ENCODE peak calls at places on chromosomes 12 and 14, in eight cellular contexts. One of them, this sample, is unnamed.

GRCh38 chr12:49451468-49452259 is 84.4 kb downstream of the SPATS2 start:
- DNase-seq in SK-N-SH: no peak
- DNase-seq in testis: no peak
- DNase-seq in A549: no peak
- DNase-seq in IMR-90: no peak
- DNase-seq in heart left ventricle: no peak
- DNase-seq in pancreas: no peak
- DNase-seq in body of pancreas: no peak
- DNase-seq in this sample: no peak

GRCh38 chr14:20403521-20403920 is 9.8 kb downstream of the TEP1 start:
- DNase-seq in SK-N-SH: no peak
- DNase-seq in body of pancreas: no peak
- DNase-seq in heart left ventricle: no peak
- DNase-seq in testis: no peak
- DNase-seq in pancreas: no peak
- DNase-seq in A549: no peak
- DNase-seq in IMR-90: no peak
- DNase-seq in this sample: no peak

GRCh38 chr12:94172973-94173372 is 24.6 kb downstream of the PLXNC1 start:
- DNase-seq in pancreas: no peak
- DNase-seq in heart left ventricle: no peak
- DNase-seq in SK-N-SH: no peak
- DNase-seq in body of pancreas: peak; percentile 73
- DNase-seq in IMR-90: peak; percentile 99
- DNase-seq in testis: peak; percentile 22
- DNase-seq in A549: no peak
- DNase-seq in this sample: no peak

GRCh38 chr12:29743801-29744200 is 39.9 kb downstream of the TMTC1 start:
- DNase-seq in SK-N-SH: no peak
- DNase-seq in pancreas: no peak
- DNase-seq in testis: no peak
- DNase-seq in A549: no peak
- DNase-seq in IMR-90: peak; percentile 93
- DNase-seq in body of pancreas: no peak
- DNase-seq in heart left ventricle: no peak
- DNase-seq in this sample: peak; percentile 22

GRCh38 chr14:88554458-88555286 is at the start of gene PTPN21:
- DNase-seq in body of pancreas: peak; percentile 77
- DNase-seq in pancreas: peak; percentile 79
- DNase-seq in A549: peak; percentile 62
- DNase-seq in testis: peak; percentile 86
- DNase-seq in IMR-90: peak; percentile 64
- DNase-seq in SK-N-SH: peak; percentile 94
- DNase-seq in heart left ventricle: peak; percentile 87
- DNase-seq in this sample: peak; percentile 72

GRCh38 chr14:100406505-100407131 is 83.5 kb downstream of the SLC25A47 start:
- DNase-seq in testis: no peak
- DNase-seq in pancreas: peak; percentile 67
- DNase-seq in IMR-90: peak; percentile 32
- DNase-seq in SK-N-SH: no peak
- DNase-seq in A549: no peak
- DNase-seq in body of pancreas: peak; percentile 70
- DNase-seq in heart left ventricle: no peak
- DNase-seq in this sample: no peak

GRCh38 chr12:57110189-57111045 is 745 bp downstream of the STAT6 start:
- DNase-seq in testis: peak; percentile 86
- DNase-seq in SK-N-SH: peak; percentile 15
- DNase-seq in heart left ventricle: peak; percentile 74
- DNase-seq in pancreas: peak; percentile 38
- DNase-seq in body of pancreas: peak; percentile 59
- DNase-seq in A549: peak; percentile 64
- DNase-seq in IMR-90: peak; percentile 37
- DNase-seq in this sample: no peak

GRCh38 chr14:68950111-68950510 is 29.0 kb downstream of the ACTN1 start:
- DNase-seq in heart left ventricle: peak; percentile 16
- DNase-seq in pancreas: no peak
- DNase-seq in testis: no peak
- DNase-seq in SK-N-SH: no peak
- DNase-seq in IMR-90: peak; percentile 44
- DNase-seq in A549: no peak
- DNase-seq in body of pancreas: no peak
- DNase-seq in this sample: no peak

GRCh38 chr12:80056845-80057244 is 42.5 kb upstream of the OTOGL start:
- DNase-seq in pancreas: peak; percentile 69
- DNase-seq in body of pancreas: peak; percentile 85
- DNase-seq in IMR-90: no peak
- DNase-seq in heart left ventricle: peak; percentile 26
- DNase-seq in SK-N-SH: no peak
- DNase-seq in testis: peak; percentile 21
- DNase-seq in A549: no peak
- DNase-seq in this sample: no peak

GRCh38 chr14:77059276-77059934 is 30.9 kb upstream of the IRF2BPL start:
- DNase-seq in testis: peak; percentile 51
- DNase-seq in A549: peak; percentile 51
- DNase-seq in body of pancreas: peak; percentile 63
- DNase-seq in pancreas: no peak
- DNase-seq in SK-N-SH: no peak
- DNase-seq in IMR-90: peak; percentile 91
- DNase-seq in heart left ventricle: no peak
- DNase-seq in this sample: peak; percentile 95

GRCh38 chr12:98227162-98227561 is 288.2 kb upstream of the TMPO start:
- DNase-seq in pancreas: no peak
- DNase-seq in SK-N-SH: peak; percentile 5
- DNase-seq in IMR-90: peak; percentile 21
- DNase-seq in testis: peak; percentile 24
- DNase-seq in body of pancreas: no peak
- DNase-seq in heart left ventricle: no peak
- DNase-seq in A549: no peak
- DNase-seq in this sample: no peak

GRCh38 chr12:113082486-113083148 is 26.1 kb downstream of the DTX1 start:
- DNase-seq in body of pancreas: no peak
- DNase-seq in A549: no peak
- DNase-seq in testis: peak; percentile 75
- DNase-seq in IMR-90: no peak
- DNase-seq in SK-N-SH: no peak
- DNase-seq in heart left ventricle: no peak
- DNase-seq in pancreas: no peak
- DNase-seq in this sample: no peak

GRCh38 chr12:57204454-57204853 is 12.1 kb upstream of the NXPH4 start:
- DNase-seq in pancreas: no peak
- DNase-seq in SK-N-SH: no peak
- DNase-seq in body of pancreas: no peak
- DNase-seq in heart left ventricle: no peak
- DNase-seq in testis: no peak
- DNase-seq in A549: no peak
- DNase-seq in IMR-90: no peak
- DNase-seq in this sample: no peak

DNA sequence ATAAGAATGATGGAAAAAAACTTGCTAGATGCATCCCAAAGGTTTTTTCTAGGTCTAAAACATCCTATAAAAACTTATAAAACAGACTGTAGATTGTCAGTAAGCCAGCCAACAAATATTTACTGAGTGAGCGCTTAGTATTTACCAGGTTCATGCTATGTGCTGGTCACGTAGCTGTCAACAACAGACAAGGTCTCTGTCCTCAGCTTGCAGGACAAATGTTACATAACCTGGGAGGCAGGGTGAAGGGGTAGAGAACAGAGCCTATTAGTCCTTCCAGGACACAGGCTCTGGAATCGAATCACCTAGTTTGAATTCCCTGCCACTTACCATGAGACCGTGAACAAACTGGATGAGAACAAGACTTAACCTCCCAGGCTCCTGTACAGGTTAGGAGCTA is 6.4 kb downstream of the NFYB start:
- DNase-seq in A549: no peak
- DNase-seq in body of pancreas: no peak
- DNase-seq in testis: no peak
- DNase-seq in SK-N-SH: no peak
- DNase-seq in pancreas: no peak
- DNase-seq in IMR-90: no peak
- DNase-seq in heart left ventricle: no peak
- DNase-seq in this sample: no peak
- H3K4me1 ChIP-seq in A549: peaks cover 68% of the 10 kb centered on the region
- H3K4me1 ChIP-seq in body of pancreas: peaks cover 41% of the 10 kb centered on the region
- H3K4me1 ChIP-seq in testis: peaks cover 7% of the 10 kb centered on the region
- H3K4me1 ChIP-seq in SK-N-SH: peaks cover 32% of the 10 kb centered on the region
- H3K4me1 ChIP-seq in pancreas: peaks cover 11% of the 10 kb centered on the region
- H3K4me1 ChIP-seq in IMR-90: peaks cover 25% of the 10 kb centered on the region
- H3K4me1 ChIP-seq in heart left ventricle: peaks cover 67% of the 10 kb centered on the region
- H3K4me1 ChIP-seq in this sample: peaks cover 17% of the 10 kb centered on the region

DNA sequence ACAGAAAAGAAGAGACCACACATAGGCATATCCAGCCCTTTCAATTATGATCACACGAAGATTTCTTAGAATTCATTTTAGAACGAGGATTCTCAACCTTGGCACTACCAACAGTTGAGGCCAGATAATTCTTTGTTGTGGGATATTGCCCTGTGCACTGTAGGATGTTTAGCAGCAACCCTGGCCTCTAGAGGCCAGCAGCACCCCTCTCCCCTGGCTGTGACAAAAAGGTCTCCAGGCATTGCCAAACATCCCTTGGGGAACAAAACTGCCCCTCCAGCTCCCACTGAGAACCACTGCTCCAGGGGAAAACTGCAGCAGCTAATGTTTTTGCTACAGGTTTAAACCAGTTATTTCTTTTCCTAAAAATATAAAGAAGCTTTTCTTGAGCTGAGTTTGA is 7.1 kb downstream of the NT5DC3 start:
- DNase-seq in body of pancreas: no peak
- DNase-seq in pancreas: no peak
- DNase-seq in SK-N-SH: no peak
- DNase-seq in A549: no peak
- DNase-seq in heart left ventricle: no peak
- DNase-seq in IMR-90: no peak
- DNase-seq in testis: no peak
- DNase-seq in this sample: no peak
- TF ChIP-seq CTCF in body of pancreas: no peak
- TF ChIP-seq CTCF in pancreas: no peak
- TF ChIP-seq CTCF in SK-N-SH: no peak
- TF ChIP-seq CTCF in A549: no peak
- TF ChIP-seq CTCF in heart left ventricle: no peak
- TF ChIP-seq CTCF in IMR-90: no peak
- TF ChIP-seq CTCF in testis: no peak
- TF ChIP-seq CTCF in this sample: peak; percentile 8

GRCh38 chr12:111434049-111434448 is 28.3 kb downstream of the SH2B3 start:
- DNase-seq in body of pancreas: no peak
- DNase-seq in IMR-90: peak; percentile 44
- DNase-seq in pancreas: no peak
- DNase-seq in A549: no peak
- DNase-seq in SK-N-SH: no peak
- DNase-seq in heart left ventricle: no peak
- DNase-seq in testis: no peak
- DNase-seq in this sample: no peak

GRCh38 chr12:111429760-111430417 is 24.2 kb downstream of the SH2B3 start:
- DNase-seq in A549: no peak
- DNase-seq in SK-N-SH: peak; percentile 63
- DNase-seq in heart left ventricle: peak; percentile 32
- DNase-seq in testis: no peak
- DNase-seq in IMR-90: no peak
- DNase-seq in pancreas: no peak
- DNase-seq in body of pancreas: no peak
- DNase-seq in this sample: no peak

GRCh38 chr12:111430418-111431353 is 25.0 kb downstream of the SH2B3 start:
- DNase-seq in SK-N-SH: no peak
- DNase-seq in A549: no peak
- DNase-seq in IMR-90: no peak
- DNase-seq in body of pancreas: no peak
- DNase-seq in testis: no peak
- DNase-seq in heart left ventricle: peak; percentile 44
- DNase-seq in pancreas: no peak
- DNase-seq in this sample: no peak

GRCh38 chr12:111428728-111429175 is 23.0 kb downstream of the SH2B3 start:
- DNase-seq in pancreas: no peak
- DNase-seq in IMR-90: no peak
- DNase-seq in heart left ventricle: peak; percentile 80
- DNase-seq in SK-N-SH: no peak
- DNase-seq in A549: no peak
- DNase-seq in body of pancreas: peak; percentile 47
- DNase-seq in testis: no peak
- DNase-seq in this sample: no peak

DNA sequence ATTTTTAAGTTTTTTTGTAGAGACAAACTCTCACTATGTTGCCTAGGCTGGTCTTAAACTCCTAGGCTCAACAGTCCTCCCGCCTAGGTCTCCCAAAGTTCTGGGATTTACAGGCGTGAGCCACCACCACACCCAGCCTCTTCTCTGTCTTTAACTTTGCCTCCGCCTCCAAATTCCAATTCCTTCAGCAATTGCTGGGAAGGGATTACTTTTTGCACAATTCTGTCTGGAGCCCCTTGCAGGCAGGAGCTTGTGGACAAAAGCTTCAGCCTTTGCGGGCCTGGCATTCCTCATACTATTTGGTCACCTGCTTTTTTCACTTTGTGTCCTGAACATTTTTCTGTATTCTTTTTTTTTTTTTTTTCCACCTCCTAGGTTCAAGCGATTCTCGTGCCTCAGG is 26.0 kb downstream of the SH2B3 start:
- DNase-seq in pancreas: no peak
- DNase-seq in SK-N-SH: no peak
- DNase-seq in body of pancreas: no peak
- DNase-seq in A549: no peak
- DNase-seq in IMR-90: no peak
- DNase-seq in heart left ventricle: peak; percentile 8
- DNase-seq in testis: no peak
- DNase-seq in this sample: no peak
- H3K4me1 ChIP-seq in pancreas: peaks cover 29% of the 10 kb centered on the region
- H3K4me1 ChIP-seq in SK-N-SH: peaks cover 41% of the 10 kb centered on the region
- H3K4me1 ChIP-seq in body of pancreas: peaks cover 48% of the 10 kb centered on the region
- H3K4me1 ChIP-seq in A549: peaks cover 23% of the 10 kb centered on the region
- H3K4me1 ChIP-seq in IMR-90: peaks cover 28% of the 10 kb centered on the region
- H3K4me1 ChIP-seq in heart left ventricle: peaks cover 99% of the 10 kb centered on the region
- H3K4me1 ChIP-seq in testis: peaks cover 15% of the 10 kb centered on the region
- H3K4me1 ChIP-seq in this sample: peaks cover 15% of the 10 kb centered on the region

GRCh38 chr12:3670083-3670620 is 82.8 kb downstream of the CRACR2A start:
- DNase-seq in testis: no peak
- DNase-seq in SK-N-SH: no peak
- DNase-seq in A549: no peak
- DNase-seq in body of pancreas: no peak
- DNase-seq in pancreas: no peak
- DNase-seq in IMR-90: peak; percentile 51
- DNase-seq in heart left ventricle: no peak
- DNase-seq in this sample: no peak

GRCh38 chr12:3671330-3672112 is 81.4 kb downstream of the CRACR2A start:
- DNase-seq in IMR-90: no peak
- DNase-seq in testis: no peak
- DNase-seq in pancreas: no peak
- DNase-seq in A549: no peak
- DNase-seq in heart left ventricle: no peak
- DNase-seq in SK-N-SH: no peak
- DNase-seq in body of pancreas: no peak
- DNase-seq in this sample: no peak

GRCh38 chr12:3668479-3669165 is 84.3 kb downstream of the CRACR2A start:
- DNase-seq in pancreas: no peak
- DNase-seq in heart left ventricle: peak; percentile 58
- DNase-seq in body of pancreas: no peak
- DNase-seq in IMR-90: no peak
- DNase-seq in testis: no peak
- DNase-seq in A549: no peak
- DNase-seq in SK-N-SH: no peak
- DNase-seq in this sample: no peak

GRCh38 chr12:3669594-3669993 is 83.3 kb downstream of the CRACR2A start:
- DNase-seq in A549: no peak
- DNase-seq in body of pancreas: no peak
- DNase-seq in pancreas: no peak
- DNase-seq in SK-N-SH: no peak
- DNase-seq in testis: no peak
- DNase-seq in IMR-90: no peak
- DNase-seq in heart left ventricle: no peak
- DNase-seq in this sample: no peak

GRCh38 chr12:3667485-3667884 is 85.4 kb downstream of the CRACR2A start:
- DNase-seq in pancreas: no peak
- DNase-seq in SK-N-SH: no peak
- DNase-seq in heart left ventricle: no peak
- DNase-seq in A549: no peak
- DNase-seq in IMR-90: no peak
- DNase-seq in testis: no peak
- DNase-seq in body of pancreas: no peak
- DNase-seq in this sample: no peak
- TF ChIP-seq CTCF in pancreas: no peak
- TF ChIP-seq CTCF in SK-N-SH: peak; percentile 14
- TF ChIP-seq CTCF in heart left ventricle: no peak
- TF ChIP-seq CTCF in A549: no peak
- TF ChIP-seq CTCF in IMR-90: no peak
- TF ChIP-seq CTCF in testis: no peak
- TF ChIP-seq CTCF in body of pancreas: no peak
- TF ChIP-seq CTCF in this sample: no peak